ENCODE peak calls at places on chromosomes 5 and 9, in seven cellular contexts. V, Q, P, Z, Y, H and M are unnamed samples.

GRCh38 chr5:140341591-140341990 is 4.8 kb downstream of the HBEGF start:
- DNase-seq in V (no peak), Q (no peak), P (no peak), Z (no peak), Y (no peak), H (no peak), M (no peak)

GRCh38 chr5:90940227-90940995 is 381.8 kb downstream of the ADGRV1 start:
- DNase-seq in V (no peak), Q (no peak), P (peak; percentile 85), Z (no peak), Y (peak; percentile 4), H (peak; percentile 63), M (peak; percentile 3)

GRCh38 chr9:19104528-19105282 is 2.0 kb upstream of the HAUS6 start:
- DNase-seq in V (no peak), Q (peak; percentile 38), P (no peak), Z (no peak), Y (no peak), H (no peak), M (no peak)

GRCh38 chr9:124180557-124180956 is 77.2 kb upstream of the NEK6 start:
- DNase-seq in V (no peak), Q (no peak), P (peak; percentile 83), Z (no peak), Y (no peak), H (peak; percentile 50), M (no peak)

GRCh38 chr9:14993891-14994554 is 83.8 kb upstream of the FREM1 start:
- DNase-seq in V (no peak), Q (no peak), P (no peak), Z (no peak), Y (no peak), H (no peak), M (no peak)

GRCh38 chr5:96463106-96463505 is 30.1 kb upstream of the PCSK1 start:
- DNase-seq in V (no peak), Q (no peak), P (peak; percentile 62), Z (no peak), Y (no peak), H (no peak), M (no peak)

GRCh38 chr9:125829743-125830142 is 82.6 kb downstream of the PBX3 start:
- DNase-seq in V (no peak), Q (no peak), P (no peak), Z (peak; percentile 15), Y (peak; percentile 18), H (peak; percentile 57), M (peak; percentile 36)

GRCh38 chr9:18451409-18451808 is 22.5 kb upstream of the ADAMTSL1 start:
- DNase-seq in V (no peak), Q (no peak), P (peak; percentile 69), Z (no peak), Y (no peak), H (peak; percentile 34), M (no peak)

GRCh38 chr5:28398185-28398584 is 1359.8 kb upstream of the CDH9 start:
- DNase-seq in V (no peak), Q (no peak), P (peak; percentile 24), Z (no peak), Y (no peak), H (no peak), M (no peak)

GRCh38 chr9:89247431-89248370 is 63.3 kb upstream of the CKS2 start:
- DNase-seq in V (no peak), Q (no peak), P (peak; percentile 50), Z (no peak), Y (no peak), H (peak; percentile 56), M (no peak)

GRCh38 chr5:1895771-1896420 is 13.2 kb upstream of the IRX4 start:
- DNase-seq in V (no peak), Q (no peak), P (no peak), Z (no peak), Y (no peak), H (no peak), M (no peak)

GRCh38 chr9:100308965-100309564 is 43.7 kb downstream of the TEX10 start:
- DNase-seq in V (no peak), Q (no peak), P (peak; percentile 38), Z (no peak), Y (no peak), H (peak; percentile 10), M (no peak)

GRCh38 chr5:38547257-38547656 is 9.2 kb downstream of the LIFR start:
- DNase-seq in V (no peak), Q (no peak), P (peak; percentile 62), Z (no peak), Y (no peak), H (peak; percentile 71), M (no peak)

GRCh38 chr9:116310212-116310611 is 156.6 kb downstream of the PAPPA start:
- DNase-seq in V (no peak), Q (no peak), P (no peak), Z (no peak), Y (no peak), H (no peak), M (no peak)

GRCh38 chr9:129225201-129225778 is 47.2 kb upstream of the IER5L start:
- DNase-seq in V (no peak), Q (no peak), P (no peak), Z (no peak), Y (no peak), H (no peak), M (no peak)

GRCh38 chr5:59622848-59623247 is 270.7 kb downstream of the PDE4D start:
- DNase-seq in V (no peak), Q (no peak), P (no peak), Z (no peak), Y (no peak), H (no peak), M (no peak)

GRCh38 chr9:127457191-127457878 is 6.0 kb downstream of the LRSAM1 start:
- DNase-seq in V (no peak), Q (no peak), P (no peak), Z (no peak), Y (no peak), H (no peak), M (no peak)

GRCh38 chr9:131085370-131086122 is 10.8 kb upstream of the AIF1L start:
- DNase-seq in V (no peak), Q (no peak), P (no peak), Z (no peak), Y (no peak), H (no peak), M (no peak)

GRCh38 chr5:112793201-112793600 is 55.5 kb downstream of the APC start:
- DNase-seq in V (no peak), Q (no peak), P (peak; percentile 51), Z (no peak), Y (no peak), H (no peak), M (no peak)

GRCh38 chr9:97994695-97995094 is 11.6 kb downstream of the ANP32B start:
- DNase-seq in V (no peak), Q (no peak), P (no peak), Z (no peak), Y (no peak), H (no peak), M (no peak)

GRCh38 chr5:159730285-159730684 is 186.0 kb upstream of the ADRA1B start:
- DNase-seq in V (no peak), Q (no peak), P (no peak), Z (no peak), Y (no peak), H (no peak), M (no peak)

GRCh38 chr5:1936413-1936812 is 53.7 kb upstream of the IRX4 start:
- DNase-seq in V (no peak), Q (no peak), P (no peak), Z (no peak), Y (no peak), H (no peak), M (no peak)

GRCh38 chr5:26295541-26295940 is 742.8 kb downstream of the CDH9 start:
- DNase-seq in V (no peak), Q (no peak), P (no peak), Z (no peak), Y (no peak), H (no peak), M (no peak)

GRCh38 chr5:35598707-35599370 is 18.8 kb upstream of the SPEF2 start:
- DNase-seq in V (no peak), Q (no peak), P (no peak), Z (no peak), Y (no peak), H (no peak), M (no peak)

GRCh38 chr9:14315754-14316573 is 2.0 kb upstream of the NFIB start:
- DNase-seq in V (no peak), Q (peak; percentile 52), P (peak; percentile 54), Z (no peak), Y (no peak), H (peak; percentile 74), M (no peak)

GRCh38 chr5:112186401-112186990 is 232.6 kb downstream of the EPB41L4A start:
- DNase-seq in V (peak; percentile 43), Q (no peak), P (peak; percentile 56), Z (no peak), Y (no peak), H (peak; percentile 67), M (no peak)

GRCh38 chr5:155729684-155730059 is 597.3 kb upstream of the SGCD start:
- DNase-seq in V (no peak), Q (no peak), P (no peak), Z (no peak), Y (no peak), H (no peak), M (no peak)

GRCh38 chr5:172778223-172778814 is 7.3 kb upstream of the DUSP1 start:
- DNase-seq in V (peak; percentile 44), Q (peak; percentile 61), P (peak; percentile 92), Z (no peak), Y (no peak), H (peak; percentile 90), M (no peak)

GRCh38 chr9:131630206-131630831 is 85.0 kb downstream of the PRRT1B start:
- DNase-seq in V (no peak), Q (no peak), P (no peak), Z (no peak), Y (no peak), H (no peak), M (peak; percentile 6)

GRCh38 chr5:55338810-55339243 is 31.0 kb downstream of the MTREX start:
- DNase-seq in V (no peak), Q (no peak), P (no peak), Z (no peak), Y (peak; percentile 59), H (peak; percentile 42), M (peak; percentile 61)

GRCh38 chr5:149756354-149756753 is 26.2 kb downstream of the PPARGC1B start:
- DNase-seq in V (no peak), Q (no peak), P (no peak), Z (no peak), Y (no peak), H (no peak), M (no peak)

GRCh38 chr5:144142030-144142825 is 28.2 kb downstream of the YIPF5 start:
- DNase-seq in V (peak; percentile 23), Q (no peak), P (peak; percentile 62), Z (no peak), Y (no peak), H (peak; percentile 70), M (no peak)

GRCh38 chr9:92360083-92360482 is 34.3 kb downstream of the CENPP start:
- DNase-seq in V (no peak), Q (no peak), P (no peak), Z (no peak), Y (no peak), H (no peak), M (no peak)

GRCh38 chr9:133888048-133888778 is 103.9 kb downstream of the VAV2 start:
- DNase-seq in V (no peak), Q (no peak), P (no peak), Z (no peak), Y (no peak), H (no peak), M (no peak)

GRCh38 chr5:10863763-10864383 is 102.8 kb upstream of the DAP start:
- DNase-seq in V (peak; percentile 29), Q (no peak), P (peak; percentile 50), Z (no peak), Y (peak; percentile 69), H (peak; percentile 70), M (peak; percentile 21)

GRCh38 chr5:83974151-83974822 is 253.6 kb upstream of the HAPLN1 start:
- DNase-seq in V (no peak), Q (no peak), P (peak; percentile 29), Z (no peak), Y (no peak), H (no peak), M (no peak)

GRCh38 chr5:171629221-171630005 is 156.2 kb upstream of the SMIM23 start:
- DNase-seq in V (peak; percentile 22), Q (no peak), P (peak; percentile 44), Z (no peak), Y (no peak), H (peak; percentile 48), M (no peak)

GRCh38 chr9:68919666-68920065 is 94.2 kb downstream of the PRKACG start:
- DNase-seq in V (no peak), Q (no peak), P (no peak), Z (no peak), Y (no peak), H (no peak), M (no peak)